ENCODE peak calls at places on chromosome 13, in seven cellular contexts. F, E, A, K, V, X and T are unnamed samples.

GRCh38 chr13:73497430-73497829 is 438.6 kb downstream of the KLF5 start:
- DNase-seq in X (no peak), V (no peak), E (no peak), A (no peak), K (no peak), F (no peak), T (no peak)

GRCh38 chr13:80778302-80778701 is 437.4 kb upstream of the SPRY2 start:
- DNase-seq in F (no peak), K (no peak), X (no peak), E (no peak), V (no peak), A (no peak), T (no peak)

GRCh38 chr13:59542303-59542702 is 621.4 kb downstream of the DIAPH3 start:
- DNase-seq in F (no peak), E (no peak), A (no peak), K (no peak), X (no peak), V (no peak), T (no peak)

GRCh38 chr13:61563645-61564044 is 148.0 kb upstream of the PCDH20 start:
- DNase-seq in E (no peak), X (no peak), F (no peak), V (no peak), K (no peak), A (no peak), T (no peak)

GRCh38 chr13:30331331-30331771 is 24.0 kb upstream of the KATNAL1 start:
- DNase-seq in K (no peak), F (no peak), V (no peak), X (no peak), E (no peak), A (no peak), T (no peak)

GRCh38 chr13:112255550-112256120 is 120.5 kb upstream of the SPACA7 start:
- DNase-seq in A (no peak), E (no peak), V (no peak), X (no peak), K (no peak), F (no peak), T (no peak)

GRCh38 chr13:89497658-89498057 is 1826.5 kb downstream of the SLITRK5 start:
- DNase-seq in K (no peak), F (no peak), X (no peak), A (no peak), E (no peak), V (no peak), T (no peak)

GRCh38 chr13:47897411-47898050 is 103.5 kb downstream of the SUCLA2 start:
- DNase-seq in E (peak), K (no peak), A (no peak), X (no peak), F (peak), V (no peak), T (no peak)

GRCh38 chr13:31870511-31870910 is 131.2 kb downstream of the RXFP2 start:
- DNase-seq in E (peak), X (no peak), V (no peak), F (no peak), A (no peak), K (no peak), T (no peak)

GRCh38 chr13:32600891-32601290 is 14.6 kb downstream of the PDS5B start:
- DNase-seq in A (no peak), F (no peak), K (no peak), V (no peak), X (no peak), E (no peak), T (no peak)

GRCh38 chr13:76745246-76746200 is 140.7 kb downstream of the KCTD12 start:
- DNase-seq in A (no peak), X (no peak), E (no peak), F (no peak), K (no peak), V (no peak), T (no peak)

GRCh38 chr13:40813662-40814454 is 24.4 kb downstream of the SLC25A15 start:
- DNase-seq in F (peak), E (peak), X (peak), V (no peak), A (no peak), K (no peak), T (no peak)

GRCh38 chr13:35818577-35819165 is 312.5 kb downstream of the DCLK1 start:
- DNase-seq in F (peak), E (peak), A (no peak), V (no peak), K (no peak), X (peak), T (no peak)

GRCh38 chr13:107421028-107421427 is 794.3 kb downstream of the LIG4 start:
- DNase-seq in K (no peak), V (no peak), A (no peak), X (no peak), F (peak), E (peak), T (no peak)

GRCh38 chr13:72565893-72566292 is 161.5 kb downstream of the MZT1 start:
- DNase-seq in X (peak), K (no peak), V (no peak), A (no peak), F (peak), E (peak), T (no peak)

GRCh38 chr13:36310417-36311108 is 12.9 kb upstream of the CCDC169 start:
- DNase-seq in E (peak), F (peak), X (no peak), A (no peak), K (no peak), V (no peak), T (no peak)

GRCh38 chr13:113129921-113130750 is 7.5 kb downstream of the F10 start:
- DNase-seq in A (peak), K (peak), F (no peak), V (no peak), X (no peak), E (no peak), T (peak)

GRCh38 chr13:91426913-91427312 is 28.5 kb downstream of the GPC5 start:
- DNase-seq in X (no peak), E (no peak), F (no peak), A (no peak), K (no peak), V (no peak), T (no peak)

GRCh38 chr13:80029170-80029569 is 311.8 kb downstream of the SPRY2 start:
- DNase-seq in E (no peak), F (no peak), V (no peak), A (no peak), X (no peak), K (no peak), T (no peak)

GRCh38 chr13:89660752-89661151 is 1686.7 kb upstream of the MIR17HG start:
- DNase-seq in X (no peak), V (no peak), K (no peak), E (no peak), A (no peak), F (no peak), T (no peak)

DNA sequence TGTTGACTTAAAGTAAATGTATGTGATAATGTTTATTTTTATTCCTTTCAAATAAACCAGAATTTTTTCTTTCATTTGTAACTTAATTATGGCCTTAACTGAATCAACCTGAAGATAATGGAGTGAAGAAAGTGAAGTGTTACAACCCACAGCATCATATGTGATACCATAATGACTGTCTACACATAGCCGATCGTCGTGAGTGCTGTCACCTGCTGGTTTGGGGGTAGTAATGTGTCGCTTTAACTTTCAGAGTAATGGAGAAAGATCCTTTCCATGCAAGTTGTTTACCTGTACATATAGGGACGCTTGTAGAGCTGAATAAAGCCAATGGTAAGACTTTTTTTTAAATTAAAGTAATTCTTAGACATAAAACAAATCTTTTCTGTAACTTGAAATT is 9.9 kb downstream of the CDC16 start:
- DNase-seq in V (no peak), X (no peak), E (no peak), K (no peak), F (no peak), A (no peak), T (no peak)
- TF ChIP-seq CTCF in V (no peak), X (no peak), E (no peak), K (no peak), F (no peak), A (no peak), T (no peak)

GRCh38 chr13:26752671-26753070 is 7.9 kb downstream of the GPR12 start:
- DNase-seq in E (no peak), X (no peak), K (no peak), F (no peak), A (no peak), V (no peak), T (no peak)
- TF ChIP-seq CTCF in E (no peak), X (no peak), K (no peak), F (no peak), A (no peak), V (no peak), T (no peak)

DNA sequence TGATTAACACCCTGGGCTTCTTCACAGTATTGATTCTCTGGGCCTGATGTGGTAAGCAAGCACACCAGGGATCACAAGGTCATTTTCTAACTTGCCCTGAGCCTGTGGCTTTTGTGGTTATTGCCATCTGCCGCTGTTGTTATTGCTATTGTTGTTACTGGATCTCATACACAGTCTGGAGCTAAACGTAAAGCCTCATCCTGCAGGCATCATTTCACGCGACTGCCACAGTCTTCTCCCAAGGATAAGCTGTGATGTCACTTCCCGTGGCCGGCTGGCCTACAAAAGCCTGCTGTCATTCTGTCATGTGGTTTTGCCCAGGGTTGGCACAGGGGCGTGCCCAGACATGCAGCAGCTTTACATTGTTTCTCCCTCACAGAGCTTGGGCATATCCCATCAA is 154.0 kb upstream of the GPR12 start:
- DNase-seq in E (no peak), V (no peak), K (no peak), F (no peak), X (no peak), A (no peak), T (no peak)
- TF ChIP-seq CTCF in E (no peak), V (no peak), K (no peak), F (no peak), X (no peak), A (no peak), T (no peak)

GRCh38 chr13:98397861-98398260 is 179.0 kb downstream of the STK24 start:
- DNase-seq in X (no peak), A (no peak), F (no peak), E (no peak), K (no peak), V (no peak), T (no peak)
- TF ChIP-seq CTCF in X (no peak), A (no peak), F (no peak), E (no peak), K (no peak), V (no peak), T (no peak)

GRCh38 chr13:45863716-45864590 is 12.4 kb upstream of the SIAH3 start:
- DNase-seq in X (no peak), F (no peak), E (no peak), A (no peak), K (no peak), V (no peak), T (no peak)
- TF ChIP-seq CTCF in X (no peak), F (no peak), E (no peak), A (no peak), K (no peak), V (no peak), T (no peak)

GRCh38 chr13:50401721-50402510 is 386.7 kb downstream of the KCNRG start:
- DNase-seq in E (peak), V (no peak), X (no peak), K (no peak), F (peak), A (no peak), T (no peak)

GRCh38 chr13:50400930-50401553 is 385.8 kb downstream of the KCNRG start:
- DNase-seq in K (no peak), X (no peak), F (peak), E (peak), A (no peak), V (no peak), T (no peak)

GRCh38 chr13:50396001-50396400 is 380.8 kb downstream of the KCNRG start:
- DNase-seq in E (no peak), V (no peak), A (no peak), X (no peak), F (no peak), K (no peak), T (no peak)

GRCh38 chr13:50403311-50403710 is 388.1 kb downstream of the KCNRG start:
- DNase-seq in K (peak), F (peak), X (no peak), A (peak), E (no peak), V (no peak), T (no peak)

DNA sequence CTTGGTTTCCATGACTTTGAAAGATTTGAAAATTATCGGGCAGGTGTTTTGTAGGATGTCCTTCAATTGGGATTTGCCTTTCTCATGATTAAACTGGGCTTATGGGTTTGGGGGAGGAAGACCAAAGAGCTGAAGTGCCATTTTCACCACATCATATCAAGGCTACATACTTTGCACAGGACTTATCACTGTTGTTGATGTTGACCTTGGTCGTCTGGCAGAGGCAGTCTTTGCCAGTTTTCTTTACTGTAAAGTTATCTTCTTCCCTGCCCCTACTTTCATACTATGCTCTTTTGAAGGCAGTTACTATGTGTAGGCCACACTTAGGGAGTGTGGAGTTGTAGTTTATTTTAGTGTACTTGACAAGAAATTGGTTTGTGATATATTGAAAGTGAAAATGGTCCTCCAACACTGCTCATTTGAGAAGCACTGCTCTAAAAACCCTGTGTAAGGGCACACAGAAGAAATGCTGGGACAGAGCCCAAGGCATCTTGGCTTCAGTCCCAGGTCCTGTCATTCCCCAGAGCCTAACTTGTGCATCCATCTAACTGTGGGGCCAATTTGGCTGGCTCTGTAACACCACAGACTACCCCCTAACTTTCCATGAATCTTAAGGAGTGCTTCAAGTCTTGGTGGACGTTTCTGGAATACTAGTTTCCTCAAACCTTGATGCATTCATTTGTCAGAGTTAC is 384.9 kb downstream of the KCNRG start:
- DNase-seq in K (peak), X (peak), V (no peak), A (no peak), E (peak), F (peak), T (no peak)
- TF ChIP-seq CTCF in K (no peak), X (no peak), V (no peak), A (no peak), E (no peak), F (no peak), T (no peak)

GRCh38 chr13:44048326-44048725 is 168.6 kb downstream of the LACC1 start:
- DNase-seq in F (no peak), A (no peak), V (no peak), E (no peak), X (no peak), K (no peak), T (no peak)

GRCh38 chr13:44051923-44052322 is 172.2 kb downstream of the LACC1 start:
- DNase-seq in K (no peak), V (no peak), A (no peak), X (no peak), F (peak), E (no peak), T (no peak)

GRCh38 chr13:44049546-44049945 is 169.8 kb downstream of the LACC1 start:
- DNase-seq in F (no peak), K (no peak), A (no peak), E (no peak), V (no peak), X (no peak), T (no peak)

GRCh38 chr13:44051405-44051804 is 171.7 kb downstream of the LACC1 start:
- DNase-seq in A (no peak), K (no peak), F (no peak), V (no peak), E (no peak), X (no peak), T (no peak)

DNA sequence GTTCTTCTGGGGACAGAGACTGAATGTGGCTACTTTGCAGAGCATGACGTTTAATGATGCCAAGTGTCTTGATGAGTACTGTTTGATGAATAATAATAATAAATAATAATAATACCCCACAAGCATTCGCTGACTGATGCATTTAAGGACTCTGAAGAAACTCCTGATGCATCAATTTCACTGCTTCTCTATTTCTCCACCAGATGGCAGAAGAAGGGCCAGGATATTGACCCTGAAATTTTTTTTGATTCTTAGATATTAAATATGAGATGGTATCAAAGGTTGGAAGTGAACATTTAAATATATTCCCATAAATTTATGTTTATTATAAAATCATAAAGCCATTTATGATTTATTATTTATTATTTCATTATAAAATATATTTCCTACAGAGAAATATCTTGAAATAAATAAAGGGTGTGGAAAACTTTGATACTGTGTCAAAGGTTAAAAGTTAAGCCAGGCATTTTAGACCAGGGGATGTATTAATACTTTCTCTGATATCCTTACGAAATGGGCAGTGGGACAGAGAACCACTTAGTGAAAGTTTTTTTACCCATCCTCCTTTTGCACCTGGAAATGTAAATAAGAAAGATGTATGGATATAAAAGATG is 170.9 kb downstream of the LACC1 start:
- DNase-seq in E (peak), F (peak), V (no peak), A (no peak), X (peak), K (no peak), T (no peak)
- TF ChIP-seq CTCF in E (peak), F (peak), V (peak), A (peak), X (peak), K (peak), T (no peak)

DNA sequence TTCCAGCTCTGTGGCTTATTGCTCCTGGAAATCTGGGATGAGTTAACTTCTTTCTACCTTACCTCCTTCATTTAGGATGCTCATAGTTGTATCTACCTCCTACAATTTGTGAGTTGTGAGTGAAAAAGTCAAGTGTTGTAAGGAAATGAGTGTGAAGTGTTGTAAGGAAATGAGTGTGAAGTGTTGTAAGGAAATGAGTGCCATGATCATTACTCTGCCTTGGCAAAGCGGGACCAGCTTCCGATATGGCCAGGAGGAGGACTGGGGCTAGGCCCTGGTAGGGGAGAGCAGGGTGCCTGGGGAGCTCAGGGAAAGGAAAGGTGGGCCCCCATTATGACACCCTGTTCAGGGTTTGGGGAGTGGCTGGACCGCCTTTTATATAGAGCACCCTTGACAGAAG is 435.2 kb downstream of the FGF9 start:
- DNase-seq in E (no peak), V (no peak), X (no peak), K (no peak), A (no peak), F (no peak), T (no peak)
- TF ChIP-seq CTCF in E (no peak), V (no peak), X (no peak), K (no peak), A (no peak), F (no peak), T (no peak)

GRCh38 chr13:109500146-109500773 is 286.1 kb downstream of the IRS2 start:
- DNase-seq in K (no peak), E (peak), X (peak), A (no peak), V (no peak), F (peak), T (no peak)
- TF ChIP-seq CTCF in K (no peak), E (peak), X (no peak), A (no peak), V (no peak), F (peak), T (no peak)